ENCODE peak calls at places on chromosome 16, in seven cellular contexts. B is ascending aorta, R is lower lobe of right lung, X is IMR-90, Y is uterus, D is A549, W is PC-3. V is an unnamed sample.

GRCh38 chr16:30740364-30741251 is 7.6 kb upstream of the PHKG2 start:
- DNase-seq in B (peak; percentile 88), Y (peak; percentile 64), X (peak; percentile 55), R (peak; percentile 91), D (peak; percentile 92), W (peak; percentile 95), V (no peak)

GRCh38 chr16:11783319-11784047 is 13.6 kb downstream of the ZC3H7A start:
- DNase-seq in D (no peak), B (no peak), R (no peak), Y (no peak), X (peak; percentile 45), W (peak; percentile 9), V (no peak)

GRCh38 chr16:50523710-50524109 is 24.5 kb upstream of the NKD1 start:
- DNase-seq in W (no peak), R (no peak), Y (no peak), B (peak; percentile 34), D (no peak), X (no peak), V (no peak)

GRCh38 chr16:13906426-13907089 is 13.4 kb upstream of the ERCC4 start:
- DNase-seq in B (no peak), Y (no peak), R (no peak), D (no peak), W (no peak), X (no peak), V (no peak)

GRCh38 chr16:47644166-47644565 is 183.0 kb downstream of the PHKB start:
- DNase-seq in R (no peak), X (peak; percentile 89), B (peak; percentile 76), Y (no peak), W (peak; percentile 17), D (no peak), V (no peak)

GRCh38 chr16:89446136-89446974 is 44.0 kb downstream of the ANKRD11 start:
- DNase-seq in B (no peak), D (no peak), W (no peak), R (no peak), Y (no peak), X (no peak), V (no peak)

GRCh38 chr16:81350306-81350615 is 35.5 kb downstream of the GAN start:
- DNase-seq in W (peak; percentile 57), R (no peak), B (no peak), Y (no peak), D (no peak), X (peak; percentile 9), V (no peak)

GRCh38 chr16:69626256-69626655 is 60.5 kb downstream of the NFAT5 start:
- DNase-seq in B (no peak), D (peak; percentile 23), X (peak; percentile 50), R (no peak), Y (no peak), W (no peak), V (no peak)

GRCh38 chr16:10833271-10833670 is 14.7 kb upstream of the TVP23A start:
- DNase-seq in X (no peak), Y (no peak), R (no peak), D (no peak), W (no peak), B (no peak), V (no peak)

GRCh38 chr16:85524630-85525463 is 88.3 kb upstream of the GSE1 start:
- DNase-seq in W (peak; percentile 26), D (no peak), B (peak; percentile 86), Y (no peak), R (peak; percentile 90), X (peak; percentile 49), V (no peak)

GRCh38 chr16:3652373-3653037 is 2.0 kb upstream of the DNASE1 start:
- DNase-seq in Y (no peak), X (no peak), R (peak; percentile 20), B (peak; percentile 41), W (no peak), D (no peak), V (no peak)

GRCh38 chr16:70770291-70770967 is 30.5 kb downstream of the VAC14 start:
- DNase-seq in D (no peak), W (peak; percentile 8), Y (no peak), X (no peak), B (no peak), R (no peak), V (no peak)

GRCh38 chr16:23160574-23160973 is 11.3 kb upstream of the USP31 start:
- DNase-seq in Y (no peak), R (no peak), B (no peak), X (no peak), D (no peak), W (no peak), V (no peak)

GRCh38 chr16:77965346-77965745 is 57.0 kb upstream of the CLEC3A start:
- DNase-seq in X (no peak), R (no peak), B (no peak), D (no peak), Y (no peak), W (no peak), V (no peak)

GRCh38 chr16:47492428-47493357 is 31.6 kb downstream of the PHKB start:
- DNase-seq in X (peak; percentile 23), W (no peak), B (peak; percentile 86), D (no peak), R (peak; percentile 70), Y (peak; percentile 75), V (no peak)

GRCh38 chr16:50972899-50973298 is 178.2 kb downstream of the SALL1 start:
- DNase-seq in B (no peak), Y (no peak), X (no peak), D (no peak), W (no peak), R (no peak), V (no peak)

GRCh38 chr16:58301052-58301451 is 6.2 kb upstream of the PRSS54 start:
- DNase-seq in D (no peak), R (no peak), W (no peak), X (no peak), Y (no peak), B (no peak), V (no peak)

DNA sequence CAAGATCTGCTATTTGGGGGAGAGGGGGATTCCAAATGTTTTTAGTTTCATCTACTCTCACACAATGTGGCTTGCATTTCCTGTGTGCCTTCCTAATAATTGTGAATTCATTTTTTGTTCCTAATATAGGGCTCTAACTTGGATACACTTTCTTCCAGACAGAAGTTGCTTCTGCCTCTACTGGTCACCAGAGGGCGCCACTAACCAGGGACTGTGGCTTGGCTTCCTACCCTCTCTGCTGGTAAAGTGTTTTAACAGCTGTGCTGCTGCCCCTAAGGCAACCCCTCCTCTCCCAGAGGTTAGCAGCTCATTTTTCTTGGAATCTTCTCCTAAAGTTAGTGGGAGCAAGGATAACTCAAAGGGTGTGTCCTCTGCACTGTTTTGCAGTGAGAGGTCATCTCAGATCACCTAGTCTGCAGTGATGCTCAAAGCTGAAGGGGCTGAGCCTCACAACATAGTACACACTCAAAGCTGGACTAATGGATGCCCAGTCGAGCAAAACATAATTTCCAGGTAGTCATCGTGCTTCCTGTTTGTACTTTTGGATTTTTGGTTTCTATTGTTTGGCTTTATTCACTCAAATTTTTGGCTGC is 5.0 kb upstream of the PRSS54 start:
- DNase-seq in X (peak; percentile 5), Y (no peak), R (no peak), W (peak; percentile 52), D (no peak), B (no peak), V (no peak)
- TF ChIP-seq CTCF in X (peak; percentile 48), Y (no peak), R (peak; percentile 60), W (peak; percentile 80), D (peak; percentile 23), B (no peak), V (peak; percentile 63)

DNA sequence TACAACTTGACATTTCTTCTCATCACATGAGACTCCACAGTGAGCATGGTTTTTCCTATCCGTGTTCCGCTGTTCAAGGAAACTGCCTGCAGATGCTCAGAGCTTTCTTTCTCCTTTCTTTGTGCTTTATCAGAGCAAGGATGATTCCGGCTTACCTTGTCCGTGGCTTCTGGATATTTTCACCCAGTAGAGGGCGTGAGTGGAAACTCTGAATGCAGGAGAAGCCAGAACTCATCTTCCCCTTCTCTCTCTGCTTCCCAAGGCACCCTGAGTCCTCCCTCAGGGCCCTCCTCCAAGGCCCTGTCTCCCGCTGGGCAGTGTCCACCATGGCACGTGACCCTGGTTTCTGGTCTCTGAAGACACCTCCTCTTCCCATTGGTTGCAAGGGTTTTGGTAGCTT is 721.1 kb upstream of the RBFOX1 start:
- DNase-seq in W (no peak), B (no peak), Y (no peak), D (no peak), R (no peak), X (no peak), V (no peak)
- TF ChIP-seq CTCF in W (no peak), B (no peak), Y (no peak), D (no peak), R (no peak), X (no peak), V (no peak)

GRCh38 chr16:2474877-2475412 is at the start of gene TBC1D24:
- DNase-seq in Y (peak; percentile 79), X (peak; percentile 72), W (peak; percentile 83), R (peak; percentile 89), D (peak; percentile 97), B (peak; percentile 89), V (peak; percentile 79)
- TF ChIP-seq CTCF in Y (no peak), X (no peak), W (no peak), R (no peak), D (no peak), B (no peak), V (no peak)

DNA sequence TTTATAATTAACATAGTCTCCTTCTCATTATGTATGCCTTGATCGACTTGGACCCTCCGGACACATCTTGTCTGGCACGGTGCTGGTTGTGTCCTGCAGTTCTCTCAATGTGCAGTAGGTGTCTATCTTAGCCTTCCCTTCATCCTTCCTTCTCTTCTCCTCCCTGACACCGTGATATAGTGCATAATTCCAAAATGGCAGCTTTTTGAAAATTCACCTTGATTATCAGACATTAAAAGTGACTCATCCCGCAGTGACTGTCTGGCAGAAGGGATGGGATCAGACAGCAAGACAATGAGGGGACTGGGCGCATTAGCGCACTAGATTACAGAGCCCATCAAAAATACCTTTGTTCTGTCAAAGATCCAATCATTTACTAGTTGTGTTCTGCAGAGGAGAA is 70.0 kb upstream of the PMFBP1 start:
- DNase-seq in Y (no peak), W (peak; percentile 62), R (no peak), X (peak; percentile 55), D (peak; percentile 35), B (no peak), V (peak; percentile 28)
- TF ChIP-seq CTCF in Y (peak; percentile 29), W (peak; percentile 73), R (peak; percentile 67), X (peak; percentile 92), D (peak; percentile 85), B (peak; percentile 66), V (peak; percentile 80)